ENCODE peak calls at places on chromosomes 7 and 10, in five cellular contexts. E is EH; I is NCI-H2171 treated with DMSO at 0.1 percent for 48 hours; L is activated CD4-positive, alpha-beta T cell treated with anti-CD3 and anti-CD28 coated beads, Interleukin-2, amount 10 ng/mL, durations not matched to agents 7 days and 5 days; G is anterior cingulate cortex. U is an unnamed sample.

GRCh38 chr10:116120688-116121087 is 152.3 kb downstream of the GFRA1 start:
- DNase-seq in G (no peak), E (no peak), I (no peak), L (no peak), U (no peak)

GRCh38 chr10:63197304-63198092 is 64.4 kb downstream of the NRBF2 start:
- DNase-seq in G (no peak), I (no peak), L (no peak), E (peak), U (no peak)

GRCh38 chr10:7529638-7530037 is 118.8 kb upstream of the SFMBT2 start:
- DNase-seq in E (peak), L (no peak), G (no peak), I (peak), U (no peak)

GRCh38 chr7:69996132-69996531 is 397.9 kb downstream of the AUTS2 start:
- DNase-seq in E (no peak), G (no peak), L (no peak), I (no peak), U (no peak)

GRCh38 chr10:88525371-88526079 is 57.6 kb downstream of the RNLS start:
- DNase-seq in E (peak), G (no peak), L (no peak), I (no peak), U (peak)

GRCh38 chr7:69575651-69576050 is 22.6 kb upstream of the AUTS2 start:
- DNase-seq in E (no peak), I (no peak), L (no peak), G (no peak), U (no peak)

GRCh38 chr10:14360951-14361350 is 30.2 kb upstream of the FRMD4A start:
- DNase-seq in L (no peak), E (peak), I (no peak), G (no peak), U (no peak)

GRCh38 chr10:32299354-32299980 is 47.5 kb downstream of the EPC1 start:
- DNase-seq in I (no peak), G (no peak), E (peak), L (no peak), U (no peak)

GRCh38 chr7:16450366-16450765 is 15.2 kb downstream of the SOSTDC1 start:
- DNase-seq in G (no peak), I (peak), E (no peak), L (no peak), U (no peak)

GRCh38 chr7:70791341-70791740 is 340.6 kb upstream of the GALNT17 start:
- DNase-seq in E (no peak), I (no peak), L (no peak), G (no peak), U (no peak)

GRCh38 chr7:55026086-55026790 is 7.4 kb downstream of the EGFR start:
- DNase-seq in L (no peak), I (no peak), E (peak), G (no peak), U (no peak)

GRCh38 chr10:34498821-34499220 is 316.3 kb downstream of the PARD3 start:
- DNase-seq in L (no peak), E (no peak), G (no peak), I (no peak), U (no peak)

GRCh38 chr7:107381453-107381852 is 88.4 kb upstream of the GPR22 start:
- DNase-seq in G (no peak), L (no peak), E (no peak), I (no peak), U (no peak)

GRCh38 chr10:98357208-98357836 is 57.7 kb downstream of the PYROXD2 start:
- DNase-seq in E (peak), I (peak), L (no peak), G (no peak), U (no peak)

GRCh38 chr10:15313034-15313433 is 58.1 kb downstream of the FAM171A1 start:
- DNase-seq in E (no peak), L (no peak), I (no peak), G (peak), U (no peak)

GRCh38 chr7:140316165-140316661 is 82.1 kb downstream of the SLC37A3 start:
- DNase-seq in G (peak), L (no peak), E (peak), I (no peak), U (peak)

GRCh38 chr7:102433319-102434038 is at the start of gene ORAI2:
- DNase-seq in E (peak), G (peak), L (peak), I (peak), U (peak)

GRCh38 chr10:77328272-77328816 is 309.3 kb downstream of the KCNMA1 start:
- DNase-seq in L (peak), I (no peak), G (no peak), E (peak), U (no peak)

GRCh38 chr7:48112431-48113165 is 23.5 kb downstream of the UPP1 start:
- DNase-seq in I (no peak), G (no peak), E (peak), L (no peak), U (no peak)

GRCh38 chr7:154953006-154953684 is 49.8 kb downstream of the PAXIP1 start:
- DNase-seq in I (no peak), G (no peak), E (peak), L (peak), U (peak)

GRCh38 chr7:39971924-39972323 is 21.9 kb downstream of the CDK13 start:
- DNase-seq in L (no peak), I (no peak), E (no peak), G (no peak), U (no peak)

GRCh38 chr7:155962191-155962967 is 150.1 kb upstream of the SHH start:
- DNase-seq in L (peak), G (no peak), I (no peak), E (no peak), U (peak)

GRCh38 chr10:34627331-34627730 is 187.8 kb downstream of the PARD3 start:
- DNase-seq in L (no peak), G (no peak), E (no peak), I (no peak), U (no peak)